ENCODE peak calls at places on chromosomes 4 and X, in five cellular contexts. One of them, this sample, is unnamed.

GRCh38 chr4:168336837-168337549 is 18.4 kb upstream of the DDX60 start:
- DNase-seq in CD4-positive, alpha-beta memory T cell: no peak
- DNase-seq in endodermal cell: no peak
- DNase-seq in IMR-90: no peak
- DNase-seq in left lung: no peak
- DNase-seq in this sample: no peak

GRCh38 chr4:10011277-10011676 is 10.0 kb downstream of the SLC2A9 start:
- DNase-seq in CD4-positive, alpha-beta memory T cell: no peak
- DNase-seq in endodermal cell: no peak
- DNase-seq in IMR-90: no peak
- DNase-seq in left lung: no peak
- DNase-seq in this sample: no peak

GRCh38 chrX:97494756-97495372 is 611.2 kb downstream of the RPA4 start:
- DNase-seq in CD4-positive, alpha-beta memory T cell: no peak
- DNase-seq in endodermal cell: no peak
- DNase-seq in IMR-90: no peak
- DNase-seq in left lung: no peak
- DNase-seq in this sample: no peak

GRCh38 chr4:120718979-120719566 is 203.5 kb downstream of the PRDM5 start:
- DNase-seq in CD4-positive, alpha-beta memory T cell: no peak
- DNase-seq in endodermal cell: no peak
- DNase-seq in IMR-90: peak; percentile 49
- DNase-seq in left lung: no peak
- DNase-seq in this sample: no peak

GRCh38 chr4:54954656-54955388 is 170.6 kb downstream of the KDR start:
- DNase-seq in CD4-positive, alpha-beta memory T cell: no peak
- DNase-seq in endodermal cell: no peak
- DNase-seq in IMR-90: no peak
- DNase-seq in left lung: no peak
- DNase-seq in this sample: no peak

GRCh38 chr4:80133240-80133783 is 60.3 kb upstream of the ANTXR2 start:
- DNase-seq in CD4-positive, alpha-beta memory T cell: no peak
- DNase-seq in endodermal cell: peak; percentile 42
- DNase-seq in IMR-90: no peak
- DNase-seq in left lung: no peak
- DNase-seq in this sample: no peak

GRCh38 chrX:152600853-152601635 is 36.7 kb upstream of the GABRQ start:
- DNase-seq in CD4-positive, alpha-beta memory T cell: no peak
- DNase-seq in endodermal cell: peak; percentile 47
- DNase-seq in IMR-90: no peak
- DNase-seq in left lung: no peak
- DNase-seq in this sample: no peak

GRCh38 chrX:133440081-133440796 is 24.9 kb upstream of the GPC4 start:
- DNase-seq in CD4-positive, alpha-beta memory T cell: no peak
- DNase-seq in endodermal cell: peak; percentile 80
- DNase-seq in IMR-90: no peak
- DNase-seq in left lung: no peak
- DNase-seq in this sample: no peak

GRCh38 chr4:101290651-101291050 is 56.7 kb downstream of the PPP3CA start:
- DNase-seq in CD4-positive, alpha-beta memory T cell: no peak
- DNase-seq in endodermal cell: no peak
- DNase-seq in IMR-90: no peak
- DNase-seq in left lung: no peak
- DNase-seq in this sample: no peak

DNA sequence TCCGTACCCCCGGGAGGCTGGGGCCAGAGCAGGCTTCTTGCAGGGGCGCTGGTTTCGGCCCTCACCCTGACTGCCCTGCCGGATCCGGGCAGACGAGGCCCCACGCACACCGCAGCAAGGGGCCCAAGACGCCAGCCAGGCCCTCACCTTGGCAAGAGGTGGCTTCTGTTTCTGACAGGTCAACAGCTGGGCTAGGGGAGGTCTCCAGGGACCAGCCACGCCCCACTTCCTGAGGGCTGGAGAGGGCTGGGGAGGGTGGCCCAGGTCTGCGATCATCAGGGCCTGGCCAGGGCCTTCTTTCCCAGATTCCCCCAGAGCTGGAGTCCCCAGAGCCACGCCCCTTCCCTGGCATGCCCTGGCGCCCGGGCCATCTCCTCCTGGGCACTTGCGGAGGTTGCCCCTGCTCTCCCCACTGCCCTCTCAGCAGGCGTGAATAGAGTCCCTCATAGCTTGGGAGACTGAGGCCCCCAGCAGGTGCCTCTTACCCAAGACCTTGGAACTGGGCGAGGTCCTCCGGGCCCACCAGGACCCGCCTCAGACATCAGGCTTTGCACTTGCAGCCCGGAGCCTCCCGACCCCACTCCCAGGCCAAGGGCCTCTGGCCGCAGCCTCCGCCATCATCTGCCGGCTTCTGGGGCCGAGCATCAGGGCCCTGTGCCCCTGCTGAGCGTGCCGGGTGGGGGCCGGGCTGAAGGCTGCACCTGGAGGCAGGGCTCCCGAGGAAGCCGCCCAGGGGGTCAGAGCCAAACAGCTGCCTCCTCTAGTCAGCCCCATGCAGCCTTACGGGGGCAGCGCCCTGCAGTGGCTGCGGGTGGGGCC is 6.3 kb upstream of the FGFR3 start:
- DNase-seq in CD4-positive, alpha-beta memory T cell: no peak
- DNase-seq in endodermal cell: no peak
- DNase-seq in IMR-90: no peak
- DNase-seq in left lung: no peak
- DNase-seq in this sample: no peak
- H3K4me1 ChIP-seq in CD4-positive, alpha-beta memory T cell: no peaks in the 10 kb centered on the region
- H3K4me1 ChIP-seq in endodermal cell: no peaks in the 10 kb centered on the region
- H3K4me1 ChIP-seq in IMR-90: no peaks in the 10 kb centered on the region
- H3K4me1 ChIP-seq in left lung: no peaks in the 10 kb centered on the region
- H3K4me1 ChIP-seq in this sample: peaks cover 9% of the 10 kb centered on the region

DNA sequence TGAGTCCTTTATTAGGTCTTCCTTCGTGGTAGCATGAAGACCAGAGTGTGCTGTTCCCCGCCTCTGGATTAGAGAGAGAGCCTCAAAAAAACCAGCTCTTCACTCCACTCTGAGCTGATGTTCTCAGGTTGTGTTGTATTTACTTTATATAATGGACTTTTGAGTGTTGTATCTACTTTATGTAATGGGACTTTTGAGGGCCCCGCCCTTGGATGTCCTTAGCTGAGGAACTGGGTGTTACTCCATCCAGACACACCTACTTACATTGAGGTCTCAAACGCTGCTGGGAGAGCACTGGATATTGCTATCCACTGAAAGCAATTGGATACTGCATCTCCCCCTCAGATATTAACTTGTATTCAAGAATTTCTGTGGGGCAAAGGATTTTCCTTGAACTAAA is 28.2 kb downstream of the ATP8A1 start:
- DNase-seq in CD4-positive, alpha-beta memory T cell: no peak
- DNase-seq in endodermal cell: no peak
- DNase-seq in IMR-90: no peak
- DNase-seq in left lung: no peak
- DNase-seq in this sample: no peak
- H3K4me1 ChIP-seq in CD4-positive, alpha-beta memory T cell: peaks cover 30% of the 10 kb centered on the region
- H3K4me1 ChIP-seq in endodermal cell: no peaks in the 10 kb centered on the region
- H3K4me1 ChIP-seq in IMR-90: no peaks in the 10 kb centered on the region
- H3K4me1 ChIP-seq in left lung: no peaks in the 10 kb centered on the region
- H3K4me1 ChIP-seq in this sample: no peaks in the 10 kb centered on the region

DNA sequence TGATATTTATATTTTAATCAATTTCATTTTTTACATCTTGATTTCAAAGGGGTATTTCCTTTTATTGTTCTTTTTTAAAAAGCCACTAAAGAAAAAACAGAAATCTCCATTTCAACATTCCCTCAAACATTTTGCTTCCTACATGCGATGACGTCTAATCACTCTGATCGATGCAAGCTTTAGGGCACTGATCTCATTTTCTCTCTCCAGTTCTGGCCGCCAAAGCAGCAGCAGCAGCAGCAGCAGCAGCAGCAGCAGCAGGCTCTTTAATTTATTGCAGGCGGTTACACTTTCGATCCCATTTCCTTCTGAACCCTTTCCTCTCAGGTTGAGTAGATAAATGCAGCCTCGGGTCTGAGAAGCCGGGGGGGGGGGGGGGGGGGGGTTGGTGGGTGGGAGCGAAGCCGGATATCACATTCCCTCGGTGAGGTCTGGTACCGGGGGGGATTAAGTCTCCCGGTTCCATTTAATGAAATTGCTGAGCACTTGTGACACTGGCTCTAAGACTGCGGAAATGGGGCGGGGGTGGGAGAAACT is 3.4 kb upstream of the PCDH7 start:
- DNase-seq in CD4-positive, alpha-beta memory T cell: no peak
- DNase-seq in endodermal cell: no peak
- DNase-seq in IMR-90: no peak
- DNase-seq in left lung: no peak
- DNase-seq in this sample: no peak
- H3K4me1 ChIP-seq in CD4-positive, alpha-beta memory T cell: no peaks in the 10 kb centered on the region
- H3K4me1 ChIP-seq in endodermal cell: peaks cover 3% of the 10 kb centered on the region
- H3K4me1 ChIP-seq in IMR-90: peaks cover 2% of the 10 kb centered on the region
- H3K4me1 ChIP-seq in left lung: peaks cover 5% of the 10 kb centered on the region
- H3K4me1 ChIP-seq in this sample: peaks cover 16% of the 10 kb centered on the region

GRCh38 chr4:26912810-26913209 is 52.2 kb downstream of the STIM2 start:
- DNase-seq in CD4-positive, alpha-beta memory T cell: peak; percentile 41
- DNase-seq in endodermal cell: peak; percentile 51
- DNase-seq in IMR-90: no peak
- DNase-seq in left lung: peak; percentile 28
- DNase-seq in this sample: no peak
- H3K4me1 ChIP-seq in CD4-positive, alpha-beta memory T cell: peaks cover 54% of the 10 kb centered on the region
- H3K4me1 ChIP-seq in endodermal cell: no peaks in the 10 kb centered on the region
- H3K4me1 ChIP-seq in IMR-90: peaks cover 3% of the 10 kb centered on the region
- H3K4me1 ChIP-seq in left lung: no peaks in the 10 kb centered on the region
- H3K4me1 ChIP-seq in this sample: no peaks in the 10 kb centered on the region

GRCh38 chr4:87103086-87103485 is 117.3 kb downstream of the KLHL8 start:
- DNase-seq in CD4-positive, alpha-beta memory T cell: no peak
- DNase-seq in endodermal cell: no peak
- DNase-seq in IMR-90: no peak
- DNase-seq in left lung: no peak
- DNase-seq in this sample: no peak

GRCh38 chr4:87101543-87102199 is 118.7 kb downstream of the KLHL8 start:
- DNase-seq in CD4-positive, alpha-beta memory T cell: no peak
- DNase-seq in endodermal cell: no peak
- DNase-seq in IMR-90: no peak
- DNase-seq in left lung: no peak
- DNase-seq in this sample: no peak

GRCh38 chr4:87105101-87105852 is 115.1 kb downstream of the KLHL8 start:
- DNase-seq in CD4-positive, alpha-beta memory T cell: no peak
- DNase-seq in endodermal cell: no peak
- DNase-seq in IMR-90: no peak
- DNase-seq in left lung: no peak
- DNase-seq in this sample: no peak

GRCh38 chr4:87100093-87100634 is 120.3 kb downstream of the KLHL8 start:
- DNase-seq in CD4-positive, alpha-beta memory T cell: no peak
- DNase-seq in endodermal cell: no peak
- DNase-seq in IMR-90: no peak
- DNase-seq in left lung: no peak
- DNase-seq in this sample: no peak

GRCh38 chr4:87103691-87104187 is 116.7 kb downstream of the KLHL8 start:
- DNase-seq in CD4-positive, alpha-beta memory T cell: peak; percentile 51
- DNase-seq in endodermal cell: no peak
- DNase-seq in IMR-90: peak; percentile 84
- DNase-seq in left lung: no peak
- DNase-seq in this sample: no peak
- H3K4me1 ChIP-seq in CD4-positive, alpha-beta memory T cell: peaks cover 48% of the 10 kb centered on the region
- H3K4me1 ChIP-seq in endodermal cell: no peaks in the 10 kb centered on the region
- H3K4me1 ChIP-seq in IMR-90: peaks cover 6% of the 10 kb centered on the region
- H3K4me1 ChIP-seq in left lung: peaks cover 14% of the 10 kb centered on the region
- H3K4me1 ChIP-seq in this sample: peaks cover 37% of the 10 kb centered on the region

DNA sequence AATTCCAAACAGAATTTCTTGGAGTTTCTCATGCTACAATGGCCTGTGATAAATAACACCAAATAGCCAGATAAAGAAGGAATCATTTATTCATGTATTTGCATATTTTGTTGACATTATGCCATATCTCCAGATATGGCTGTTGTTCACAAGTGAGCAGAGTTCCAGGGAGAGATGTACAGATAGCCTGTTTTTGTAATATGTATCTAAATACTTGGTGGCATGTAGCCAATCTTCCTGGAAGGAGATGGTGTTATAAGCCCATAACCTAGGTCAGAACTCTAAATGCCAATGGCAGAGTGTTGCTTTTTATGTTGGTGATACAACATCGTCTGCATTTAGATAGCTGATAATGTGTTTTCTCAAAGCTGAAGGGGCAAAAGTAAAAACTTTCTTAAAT is 292.1 kb downstream of the FBXO8 start:
- DNase-seq in CD4-positive, alpha-beta memory T cell: no peak
- DNase-seq in endodermal cell: no peak
- DNase-seq in IMR-90: no peak
- DNase-seq in left lung: no peak
- DNase-seq in this sample: no peak
- H3K4me1 ChIP-seq in CD4-positive, alpha-beta memory T cell: no peaks in the 10 kb centered on the region
- H3K4me1 ChIP-seq in endodermal cell: peaks cover 8% of the 10 kb centered on the region
- H3K4me1 ChIP-seq in IMR-90: no peaks in the 10 kb centered on the region
- H3K4me1 ChIP-seq in left lung: peaks cover 3% of the 10 kb centered on the region
- H3K4me1 ChIP-seq in this sample: no peaks in the 10 kb centered on the region

GRCh38 chr4:8586671-8587468 is 5.7 kb upstream of the CPZ start:
- DNase-seq in CD4-positive, alpha-beta memory T cell: no peak
- DNase-seq in endodermal cell: no peak
- DNase-seq in IMR-90: no peak
- DNase-seq in left lung: peak; percentile 66
- DNase-seq in this sample: no peak

GRCh38 chr4:8586246-8586645 is 6.1 kb downstream of the GPR78 start:
- DNase-seq in CD4-positive, alpha-beta memory T cell: no peak
- DNase-seq in endodermal cell: no peak
- DNase-seq in IMR-90: no peak
- DNase-seq in left lung: no peak
- DNase-seq in this sample: no peak

GRCh38 chr4:8585186-8585585 is 5.0 kb downstream of the GPR78 start:
- DNase-seq in CD4-positive, alpha-beta memory T cell: no peak
- DNase-seq in endodermal cell: peak; percentile 76
- DNase-seq in IMR-90: no peak
- DNase-seq in left lung: no peak
- DNase-seq in this sample: peak; percentile 39

GRCh38 chr4:8587469-8588195 is 4.9 kb upstream of the CPZ start:
- DNase-seq in CD4-positive, alpha-beta memory T cell: no peak
- DNase-seq in endodermal cell: no peak
- DNase-seq in IMR-90: no peak
- DNase-seq in left lung: peak; percentile 59
- DNase-seq in this sample: peak; percentile 23

DNA sequence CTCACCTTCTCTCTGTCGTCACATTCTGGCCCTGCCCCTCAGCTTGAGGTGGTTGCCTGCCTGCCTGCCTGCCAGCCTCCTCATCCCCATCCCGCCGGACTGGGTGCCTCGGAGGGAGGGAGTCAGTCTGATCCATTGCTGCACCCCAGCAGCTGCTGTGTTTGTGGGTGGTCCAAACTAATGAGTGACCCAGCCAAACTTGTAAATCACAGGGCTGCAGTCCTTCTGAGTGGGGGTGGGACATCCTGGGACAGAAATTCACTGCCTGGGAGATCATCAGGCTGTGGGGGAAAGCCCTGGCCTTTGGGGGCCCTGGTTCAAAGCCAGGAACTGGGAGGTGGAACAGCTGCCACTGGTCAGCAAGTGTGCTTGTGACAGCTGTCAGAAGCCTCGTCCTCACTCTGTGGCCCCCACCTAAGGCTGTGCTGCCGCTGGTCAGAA is 5.5 kb downstream of the GPR78 start:
- DNase-seq in CD4-positive, alpha-beta memory T cell: no peak
- DNase-seq in endodermal cell: no peak
- DNase-seq in IMR-90: no peak
- DNase-seq in left lung: peak; percentile 54
- DNase-seq in this sample: no peak
- H3K4me1 ChIP-seq in CD4-positive, alpha-beta memory T cell: no peaks in the 10 kb centered on the region
- H3K4me1 ChIP-seq in endodermal cell: no peaks in the 10 kb centered on the region
- H3K4me1 ChIP-seq in IMR-90: peaks cover 2% of the 10 kb centered on the region
- H3K4me1 ChIP-seq in left lung: no peaks in the 10 kb centered on the region
- H3K4me1 ChIP-seq in this sample: peaks cover 5% of the 10 kb centered on the region

This sample was measured in tibial artery.